ENCODE peak calls at places on chromosome 15, in ten cellular contexts. One of them, this sample, is unnamed.

GRCh38 chr15:75195122-75195765 is 6.4 kb upstream of the C15orf39 start:
- DNase-seq in glutamatergic neuron: peak; percentile 86
- DNase-seq in activated T-helper 1 cell treated with anti-CD3 and anti-CD28 coated beads, Interleukin-12 subunit alpha, Interleukin-12 subunit beta, Interleukin-2, Interleukin-4 antibody, amounts not matched to agents 30 ng/mL and 10 ng/mL and 1 ng/mL, durations not matched to agents 14 hours and 24 hours and 36 hours: no peak
- DNase-seq in BJ: no peak
- DNase-seq in HuH-7: no peak
- DNase-seq in GM13977: peak; percentile 42
- DNase-seq in activated T-cell treated with anti-CD3 and anti-CD28 coated beads for 1 hour: no peak
- DNase-seq in fibroblast of mammary gland: no peak
- DNase-seq in kidney glomerular epithelial cell: no peak
- DNase-seq in bronchial epithelial cell: no peak
- DNase-seq in this sample: peak; percentile 86

GRCh38 chr15:41161736-41162135 is 45.7 kb upstream of the INO80 start:
- DNase-seq in glutamatergic neuron: no peak
- DNase-seq in activated T-helper 1 cell treated with anti-CD3 and anti-CD28 coated beads, Interleukin-12 subunit alpha, Interleukin-12 subunit beta, Interleukin-2, Interleukin-4 antibody, amounts not matched to agents 30 ng/mL and 10 ng/mL and 1 ng/mL, durations not matched to agents 14 hours and 24 hours and 36 hours: no peak
- DNase-seq in BJ: no peak
- DNase-seq in HuH-7: no peak
- DNase-seq in GM13977: no peak
- DNase-seq in activated T-cell treated with anti-CD3 and anti-CD28 coated beads for 1 hour: no peak
- DNase-seq in fibroblast of mammary gland: no peak
- DNase-seq in kidney glomerular epithelial cell: no peak
- DNase-seq in bronchial epithelial cell: no peak
- DNase-seq in this sample: no peak

GRCh38 chr15:46344115-46344749 is 709.4 kb downstream of the SQOR start:
- DNase-seq in glutamatergic neuron: no peak
- DNase-seq in activated T-helper 1 cell treated with anti-CD3 and anti-CD28 coated beads, Interleukin-12 subunit alpha, Interleukin-12 subunit beta, Interleukin-2, Interleukin-4 antibody, amounts not matched to agents 30 ng/mL and 10 ng/mL and 1 ng/mL, durations not matched to agents 14 hours and 24 hours and 36 hours: no peak
- DNase-seq in BJ: no peak
- DNase-seq in HuH-7: no peak
- DNase-seq in GM13977: no peak
- DNase-seq in activated T-cell treated with anti-CD3 and anti-CD28 coated beads for 1 hour: no peak
- DNase-seq in fibroblast of mammary gland: no peak
- DNase-seq in kidney glomerular epithelial cell: peak; percentile 74
- DNase-seq in bronchial epithelial cell: peak; percentile 52
- DNase-seq in this sample: no peak

GRCh38 chr15:69304176-69304533 is 5.4 kb downstream of the PAQR5 start:
- DNase-seq in glutamatergic neuron: no peak
- DNase-seq in activated T-helper 1 cell treated with anti-CD3 and anti-CD28 coated beads, Interleukin-12 subunit alpha, Interleukin-12 subunit beta, Interleukin-2, Interleukin-4 antibody, amounts not matched to agents 30 ng/mL and 10 ng/mL and 1 ng/mL, durations not matched to agents 14 hours and 24 hours and 36 hours: no peak
- DNase-seq in BJ: peak; percentile 26
- DNase-seq in HuH-7: peak; percentile 82
- DNase-seq in GM13977: no peak
- DNase-seq in activated T-cell treated with anti-CD3 and anti-CD28 coated beads for 1 hour: no peak
- DNase-seq in fibroblast of mammary gland: peak; percentile 96
- DNase-seq in kidney glomerular epithelial cell: peak; percentile 78
- DNase-seq in bronchial epithelial cell: peak; percentile 88
- DNase-seq in this sample: no peak

GRCh38 chr15:69794643-69795461 is 302.9 kb downstream of the TLE3 start:
- DNase-seq in glutamatergic neuron: no peak
- DNase-seq in activated T-helper 1 cell treated with anti-CD3 and anti-CD28 coated beads, Interleukin-12 subunit alpha, Interleukin-12 subunit beta, Interleukin-2, Interleukin-4 antibody, amounts not matched to agents 30 ng/mL and 10 ng/mL and 1 ng/mL, durations not matched to agents 14 hours and 24 hours and 36 hours: no peak
- DNase-seq in BJ: no peak
- DNase-seq in HuH-7: no peak
- DNase-seq in GM13977: no peak
- DNase-seq in activated T-cell treated with anti-CD3 and anti-CD28 coated beads for 1 hour: no peak
- DNase-seq in fibroblast of mammary gland: peak; percentile 11
- DNase-seq in kidney glomerular epithelial cell: peak; percentile 41
- DNase-seq in bronchial epithelial cell: peak; percentile 32
- DNase-seq in this sample: no peak

GRCh38 chr15:40857601-40858351 is 13.9 kb downstream of the SPINT1 start:
- DNase-seq in glutamatergic neuron: peak; percentile 90
- DNase-seq in activated T-helper 1 cell treated with anti-CD3 and anti-CD28 coated beads, Interleukin-12 subunit alpha, Interleukin-12 subunit beta, Interleukin-2, Interleukin-4 antibody, amounts not matched to agents 30 ng/mL and 10 ng/mL and 1 ng/mL, durations not matched to agents 14 hours and 24 hours and 36 hours: peak; percentile 77
- DNase-seq in BJ: no peak
- DNase-seq in HuH-7: peak; percentile 73
- DNase-seq in GM13977: peak; percentile 87
- DNase-seq in activated T-cell treated with anti-CD3 and anti-CD28 coated beads for 1 hour: peak; percentile 77
- DNase-seq in fibroblast of mammary gland: peak; percentile 53
- DNase-seq in kidney glomerular epithelial cell: peak; percentile 76
- DNase-seq in bronchial epithelial cell: peak; percentile 70
- DNase-seq in this sample: peak; percentile 82

GRCh38 chr15:69469467-69470191 is 17.0 kb downstream of the RPLP1 start:
- DNase-seq in glutamatergic neuron: no peak
- DNase-seq in activated T-helper 1 cell treated with anti-CD3 and anti-CD28 coated beads, Interleukin-12 subunit alpha, Interleukin-12 subunit beta, Interleukin-2, Interleukin-4 antibody, amounts not matched to agents 30 ng/mL and 10 ng/mL and 1 ng/mL, durations not matched to agents 14 hours and 24 hours and 36 hours: no peak
- DNase-seq in BJ: no peak
- DNase-seq in HuH-7: no peak
- DNase-seq in GM13977: no peak
- DNase-seq in activated T-cell treated with anti-CD3 and anti-CD28 coated beads for 1 hour: no peak
- DNase-seq in fibroblast of mammary gland: no peak
- DNase-seq in kidney glomerular epithelial cell: no peak
- DNase-seq in bronchial epithelial cell: peak; percentile 74
- DNase-seq in this sample: no peak

GRCh38 chr15:75631935-75632334 is 6.4 kb upstream of the SNUPN start:
- DNase-seq in glutamatergic neuron: no peak
- DNase-seq in activated T-helper 1 cell treated with anti-CD3 and anti-CD28 coated beads, Interleukin-12 subunit alpha, Interleukin-12 subunit beta, Interleukin-2, Interleukin-4 antibody, amounts not matched to agents 30 ng/mL and 10 ng/mL and 1 ng/mL, durations not matched to agents 14 hours and 24 hours and 36 hours: no peak
- DNase-seq in BJ: no peak
- DNase-seq in HuH-7: no peak
- DNase-seq in GM13977: no peak
- DNase-seq in activated T-cell treated with anti-CD3 and anti-CD28 coated beads for 1 hour: no peak
- DNase-seq in fibroblast of mammary gland: no peak
- DNase-seq in kidney glomerular epithelial cell: no peak
- DNase-seq in bronchial epithelial cell: no peak
- DNase-seq in this sample: no peak

GRCh38 chr15:71051539-71051938 is 63.7 kb upstream of the THSD4 start:
- DNase-seq in glutamatergic neuron: no peak
- DNase-seq in activated T-helper 1 cell treated with anti-CD3 and anti-CD28 coated beads, Interleukin-12 subunit alpha, Interleukin-12 subunit beta, Interleukin-2, Interleukin-4 antibody, amounts not matched to agents 30 ng/mL and 10 ng/mL and 1 ng/mL, durations not matched to agents 14 hours and 24 hours and 36 hours: no peak
- DNase-seq in BJ: peak; percentile 50
- DNase-seq in HuH-7: no peak
- DNase-seq in GM13977: no peak
- DNase-seq in activated T-cell treated with anti-CD3 and anti-CD28 coated beads for 1 hour: no peak
- DNase-seq in fibroblast of mammary gland: peak; percentile 92
- DNase-seq in kidney glomerular epithelial cell: no peak
- DNase-seq in bronchial epithelial cell: peak; percentile 42
- DNase-seq in this sample: no peak

GRCh38 chr15:70348581-70349344 is 251.0 kb upstream of the TLE3 start:
- DNase-seq in glutamatergic neuron: peak; percentile 35
- DNase-seq in activated T-helper 1 cell treated with anti-CD3 and anti-CD28 coated beads, Interleukin-12 subunit alpha, Interleukin-12 subunit beta, Interleukin-2, Interleukin-4 antibody, amounts not matched to agents 30 ng/mL and 10 ng/mL and 1 ng/mL, durations not matched to agents 14 hours and 24 hours and 36 hours: no peak
- DNase-seq in BJ: no peak
- DNase-seq in HuH-7: peak; percentile 76
- DNase-seq in GM13977: no peak
- DNase-seq in activated T-cell treated with anti-CD3 and anti-CD28 coated beads for 1 hour: no peak
- DNase-seq in fibroblast of mammary gland: peak; percentile 79
- DNase-seq in kidney glomerular epithelial cell: no peak
- DNase-seq in bronchial epithelial cell: no peak
- DNase-seq in this sample: peak; percentile 52

GRCh38 chr15:40743921-40744809 is 10.9 kb downstream of the RMDN3 start:
- DNase-seq in glutamatergic neuron: no peak
- DNase-seq in activated T-helper 1 cell treated with anti-CD3 and anti-CD28 coated beads, Interleukin-12 subunit alpha, Interleukin-12 subunit beta, Interleukin-2, Interleukin-4 antibody, amounts not matched to agents 30 ng/mL and 10 ng/mL and 1 ng/mL, durations not matched to agents 14 hours and 24 hours and 36 hours: peak; percentile 70
- DNase-seq in BJ: no peak
- DNase-seq in HuH-7: no peak
- DNase-seq in GM13977: no peak
- DNase-seq in activated T-cell treated with anti-CD3 and anti-CD28 coated beads for 1 hour: peak; percentile 42
- DNase-seq in fibroblast of mammary gland: peak; percentile 94
- DNase-seq in kidney glomerular epithelial cell: peak; percentile 8
- DNase-seq in bronchial epithelial cell: peak; percentile 93
- DNase-seq in this sample: no peak

GRCh38 chr15:31472636-31473383 is 146.2 kb downstream of the KLF13 start:
- DNase-seq in glutamatergic neuron: no peak
- DNase-seq in activated T-helper 1 cell treated with anti-CD3 and anti-CD28 coated beads, Interleukin-12 subunit alpha, Interleukin-12 subunit beta, Interleukin-2, Interleukin-4 antibody, amounts not matched to agents 30 ng/mL and 10 ng/mL and 1 ng/mL, durations not matched to agents 14 hours and 24 hours and 36 hours: peak; percentile 68
- DNase-seq in BJ: no peak
- DNase-seq in HuH-7: no peak
- DNase-seq in GM13977: peak; percentile 87
- DNase-seq in activated T-cell treated with anti-CD3 and anti-CD28 coated beads for 1 hour: peak; percentile 17
- DNase-seq in fibroblast of mammary gland: peak; percentile 35
- DNase-seq in kidney glomerular epithelial cell: no peak
- DNase-seq in bronchial epithelial cell: no peak
- DNase-seq in this sample: no peak

GRCh38 chr15:77144028-77144427 is 73.1 kb upstream of the TSPAN3 start:
- DNase-seq in glutamatergic neuron: no peak
- DNase-seq in activated T-helper 1 cell treated with anti-CD3 and anti-CD28 coated beads, Interleukin-12 subunit alpha, Interleukin-12 subunit beta, Interleukin-2, Interleukin-4 antibody, amounts not matched to agents 30 ng/mL and 10 ng/mL and 1 ng/mL, durations not matched to agents 14 hours and 24 hours and 36 hours: no peak
- DNase-seq in BJ: no peak
- DNase-seq in HuH-7: no peak
- DNase-seq in GM13977: no peak
- DNase-seq in activated T-cell treated with anti-CD3 and anti-CD28 coated beads for 1 hour: no peak
- DNase-seq in fibroblast of mammary gland: peak; percentile 49
- DNase-seq in kidney glomerular epithelial cell: no peak
- DNase-seq in bronchial epithelial cell: peak; percentile 42
- DNase-seq in this sample: no peak

GRCh38 chr15:45276851-45277250 is 24.8 kb downstream of the SLC28A2 start:
- DNase-seq in glutamatergic neuron: no peak
- DNase-seq in activated T-helper 1 cell treated with anti-CD3 and anti-CD28 coated beads, Interleukin-12 subunit alpha, Interleukin-12 subunit beta, Interleukin-2, Interleukin-4 antibody, amounts not matched to agents 30 ng/mL and 10 ng/mL and 1 ng/mL, durations not matched to agents 14 hours and 24 hours and 36 hours: no peak
- DNase-seq in BJ: no peak
- DNase-seq in HuH-7: no peak
- DNase-seq in GM13977: peak; percentile 37
- DNase-seq in activated T-cell treated with anti-CD3 and anti-CD28 coated beads for 1 hour: no peak
- DNase-seq in fibroblast of mammary gland: peak; percentile 47
- DNase-seq in kidney glomerular epithelial cell: peak; percentile 12
- DNase-seq in bronchial epithelial cell: peak; percentile 43
- DNase-seq in this sample: peak; percentile 15

GRCh38 chr15:35329521-35329921 is 216.4 kb downstream of the DPH6 start:
- DNase-seq in glutamatergic neuron: no peak
- DNase-seq in activated T-helper 1 cell treated with anti-CD3 and anti-CD28 coated beads, Interleukin-12 subunit alpha, Interleukin-12 subunit beta, Interleukin-2, Interleukin-4 antibody, amounts not matched to agents 30 ng/mL and 10 ng/mL and 1 ng/mL, durations not matched to agents 14 hours and 24 hours and 36 hours: no peak
- DNase-seq in BJ: no peak
- DNase-seq in HuH-7: no peak
- DNase-seq in GM13977: no peak
- DNase-seq in activated T-cell treated with anti-CD3 and anti-CD28 coated beads for 1 hour: no peak
- DNase-seq in fibroblast of mammary gland: peak; percentile 46
- DNase-seq in kidney glomerular epithelial cell: no peak
- DNase-seq in bronchial epithelial cell: no peak
- DNase-seq in this sample: no peak

GRCh38 chr15:58472821-58473581 is 41.2 kb downstream of the LIPC start:
- DNase-seq in glutamatergic neuron: no peak
- DNase-seq in activated T-helper 1 cell treated with anti-CD3 and anti-CD28 coated beads, Interleukin-12 subunit alpha, Interleukin-12 subunit beta, Interleukin-2, Interleukin-4 antibody, amounts not matched to agents 30 ng/mL and 10 ng/mL and 1 ng/mL, durations not matched to agents 14 hours and 24 hours and 36 hours: peak; percentile 53
- DNase-seq in BJ: no peak
- DNase-seq in HuH-7: no peak
- DNase-seq in GM13977: no peak
- DNase-seq in activated T-cell treated with anti-CD3 and anti-CD28 coated beads for 1 hour: peak; percentile 11
- DNase-seq in fibroblast of mammary gland: peak; percentile 23
- DNase-seq in kidney glomerular epithelial cell: peak; percentile 47
- DNase-seq in bronchial epithelial cell: peak; percentile 87
- DNase-seq in this sample: no peak

This sample was measured in retina.